ENCODE peak calls at places on chromosomes 16 and 17, in four cellular contexts. G is GM12865, T is GM13976, K is lung. N is an unnamed sample.

GRCh38 chr17:1714488-1714979 is 4.4 kb upstream of the TLCD2 start:
- DNase-seq in G (no peak), K (peak; percentile 98), T (no peak), N (peak; percentile 100)

GRCh38 chr16:67156146-67156844 is 3.4 kb downstream of the TRADD start:
- DNase-seq in K (no peak), G (no peak), T (no peak), N (peak; percentile 71)

GRCh38 chr16:87809150-87809902 is 43.5 kb upstream of the KLHDC4 start:
- DNase-seq in K (no peak), T (peak; percentile 80), G (peak; percentile 92), N (no peak)

GRCh38 chr17:38659415-38659814 is 15.3 kb downstream of the EPOP start:
- DNase-seq in K (no peak), T (no peak), G (no peak), N (no peak)

GRCh38 chr17:20098314-20098713 is 89.2 kb downstream of the SPECC1 start:
- DNase-seq in G (no peak), T (no peak), K (no peak), N (no peak)

GRCh38 chr17:43405861-43406260 is 7.1 kb downstream of the ARL4D start:
- DNase-seq in G (no peak), T (no peak), K (no peak), N (no peak)

GRCh38 chr16:87563022-87563421 is 39.3 kb upstream of the JPH3 start:
- DNase-seq in K (no peak), G (no peak), T (no peak), N (no peak)

GRCh38 chr17:73402466-73402865 is 90.7 kb upstream of the CDC42EP4 start:
- DNase-seq in T (no peak), K (no peak), G (no peak), N (no peak)

GRCh38 chr17:76407509-76407908 is 23.1 kb downstream of the SPHK1 start:
- DNase-seq in G (no peak), T (no peak), K (no peak), N (no peak)

GRCh38 chr16:13552062-13552959 is 367.6 kb upstream of the ERCC4 start:
- DNase-seq in G (peak; percentile 7), K (no peak), T (no peak), N (no peak)

GRCh38 chr17:16488572-16488997 is 3.4 kb downstream of the LRRC75A start:
- DNase-seq in K (no peak), T (no peak), G (no peak), N (no peak)

GRCh38 chr17:74361613-74362391 is at the start of gene BTBD17:
- DNase-seq in K (peak; percentile 40), G (peak; percentile 29), T (peak; percentile 78), N (no peak)

GRCh38 chr17:75625813-75626486 is 7.3 kb upstream of the SMIM5 start:
- DNase-seq in T (peak; percentile 73), K (no peak), G (peak; percentile 30), N (no peak)

GRCh38 chr16:86079185-86079885 is 180.4 kb downstream of the IRF8 start:
- DNase-seq in G (no peak), K (no peak), T (no peak), N (no peak)

GRCh38 chr16:57497121-57497520 is 10.8 kb upstream of the DOK4 start:
- DNase-seq in G (no peak), K (no peak), T (no peak), N (no peak)

GRCh38 chr17:78883090-78883532 is 19.9 kb downstream of the CEP295NL start:
- DNase-seq in K (peak; percentile 81), G (no peak), T (no peak), N (peak; percentile 96)

GRCh38 chr16:30757316-30757715 is 4.5 kb downstream of the CFAP119 start:
- DNase-seq in K (no peak), T (no peak), G (no peak), N (peak; percentile 40)

GRCh38 chr17:38578229-38578628 is 27.5 kb downstream of the SRCIN1 start:
- DNase-seq in G (no peak), T (no peak), K (no peak), N (no peak)

GRCh38 chr16:65095090-65095728 is 26.7 kb downstream of the CDH11 start:
- DNase-seq in T (no peak), K (no peak), G (no peak), N (no peak)

GRCh38 chr16:27253526-27253930 is 15.0 kb downstream of the NSMCE1 start:
- DNase-seq in G (no peak), T (no peak), K (no peak), N (no peak)

GRCh38 chr17:55174133-55174532 is 90.6 kb upstream of the HLF start:
- DNase-seq in G (no peak), T (no peak), K (no peak), N (no peak)

GRCh38 chr17:66123163-66123562 is 68.8 kb downstream of the CEP112 start:
- DNase-seq in K (no peak), G (no peak), T (no peak), N (no peak)

GRCh38 chr17:65588194-65588808 is 26.9 kb upstream of the AXIN2 start:
- DNase-seq in T (no peak), K (peak; percentile 59), G (no peak), N (no peak)

GRCh38 chr16:57620316-57621231 is 7.9 kb upstream of the ADGRG1 start:
- DNase-seq in G (no peak), T (no peak), K (peak; percentile 63), N (no peak)

GRCh38 chr17:49438439-49438861 is 23.8 kb upstream of the PHB1 start:
- DNase-seq in T (no peak), G (no peak), K (no peak), N (peak; percentile 65)

GRCh38 chr17:49435630-49436029 is 20.9 kb upstream of the PHB1 start:
- DNase-seq in G (no peak), K (no peak), T (no peak), N (no peak)

GRCh38 chr17:49437696-49438438 is 23.2 kb upstream of the PHB1 start:
- DNase-seq in G (no peak), K (no peak), T (no peak), N (peak; percentile 57)

GRCh38 chr17:49434821-49435581 is 20.3 kb upstream of the PHB1 start:
- DNase-seq in T (peak; percentile 84), G (peak; percentile 70), K (no peak), N (peak; percentile 66)

DNA sequence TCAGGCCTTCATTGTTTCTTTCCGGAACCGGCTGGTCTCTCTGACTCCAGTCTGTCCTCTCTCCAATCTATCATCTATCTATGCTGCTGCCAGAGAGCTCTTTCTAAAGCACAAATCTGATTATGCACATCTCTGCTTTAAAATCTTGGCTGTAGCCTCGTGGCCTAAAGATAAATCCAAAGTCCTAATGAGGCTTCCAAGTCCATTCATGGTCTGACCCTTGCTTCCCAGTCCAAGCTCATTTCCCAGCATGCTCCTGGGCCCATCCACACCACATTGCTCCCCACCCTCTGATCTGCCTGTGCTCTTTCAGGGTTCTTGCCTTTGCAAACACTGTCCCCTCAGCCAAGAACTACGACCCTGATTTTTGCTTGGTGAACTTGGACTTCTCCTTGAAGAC is 21.5 kb upstream of the PHB1 start:
- DNase-seq in T (no peak), K (no peak), G (no peak), N (peak; percentile 41)
- TF ChIP-seq CTCF in T (no peak), K (no peak), G (no peak), N (no peak)

DNA sequence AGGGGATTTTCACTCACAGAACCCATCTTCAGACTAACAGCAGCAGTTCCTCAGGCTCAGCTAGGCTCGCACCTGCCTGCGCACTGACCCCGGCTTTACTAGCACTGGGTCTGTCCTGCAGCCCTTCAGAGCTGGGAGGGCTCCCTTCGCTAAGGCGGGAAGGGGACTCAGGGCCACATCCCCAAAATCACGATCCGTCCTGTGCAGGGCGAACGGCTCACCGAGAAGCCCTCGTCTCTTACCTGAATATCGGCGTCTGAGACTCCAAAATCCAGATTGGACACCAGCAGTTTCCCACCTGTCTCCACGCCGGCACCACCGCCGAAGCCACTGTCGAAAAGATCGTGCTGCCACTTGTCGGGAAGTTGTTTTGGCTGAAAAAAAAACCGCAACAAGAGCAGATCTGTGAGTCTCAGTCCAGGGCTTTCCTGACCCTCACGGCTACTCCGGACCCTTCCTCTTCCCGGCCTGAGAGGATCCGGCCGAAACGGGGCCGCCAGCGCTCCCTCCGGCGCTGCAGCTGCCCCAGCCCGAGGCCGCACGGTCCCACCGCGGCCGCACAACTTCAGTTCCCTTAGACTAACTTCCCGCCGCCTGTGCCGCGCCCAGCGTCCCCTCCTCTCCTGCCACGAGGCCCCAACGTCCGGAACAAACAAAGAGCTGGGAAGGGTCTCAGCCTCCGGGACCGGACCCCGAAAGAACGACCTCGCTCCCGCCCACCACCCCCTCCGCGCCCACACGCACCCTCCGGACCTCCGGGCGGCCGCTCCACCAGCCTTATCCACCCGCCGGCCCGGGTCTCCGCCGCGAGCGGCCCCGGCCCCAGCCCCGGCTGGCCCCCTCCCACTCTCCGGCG is 711 bp downstream of the ALYREF start:
- DNase-seq in K (no peak), G (peak; percentile 47), T (no peak), N (no peak)
- TF ChIP-seq CTCF in K (no peak), G (no peak), T (no peak), N (no peak)

GRCh38 chr16:71476457-71476856 is 12.7 kb downstream of the ZNF19 start:
- DNase-seq in T (no peak), K (no peak), G (no peak), N (no peak)

GRCh38 chr16:71484006-71484893 is 4.9 kb downstream of the ZNF19 start:
- DNase-seq in K (peak; percentile 85), T (peak; percentile 84), G (peak; percentile 92), N (peak; percentile 92)

GRCh38 chr16:71482569-71482968 is 6.6 kb downstream of the ZNF19 start:
- DNase-seq in G (no peak), T (no peak), K (no peak), N (no peak)

GRCh38 chr16:71474864-71475263 is 12.8 kb upstream of the ZNF23 start:
- DNase-seq in T (no peak), G (no peak), K (no peak), N (no peak)

GRCh38 chr16:71479420-71479819 is 9.7 kb downstream of the ZNF19 start:
- DNase-seq in K (no peak), G (peak; percentile 11), T (no peak), N (no peak)
- TF ChIP-seq CTCF in K (no peak), G (peak; percentile 30), T (peak; percentile 27), N (no peak)

GRCh38 chr17:48606892-48607241 is 2.1 kb upstream of the HOXB6 start:
- DNase-seq in T (no peak), K (no peak), G (no peak), N (no peak)

GRCh38 chr17:48605409-48605864 is 651 bp upstream of the HOXB6 start:
- DNase-seq in T (no peak), K (no peak), G (no peak), N (no peak)

GRCh38 chr17:48603959-48604769 is 622 bp downstream of the HOXB6 start:
- DNase-seq in K (no peak), G (no peak), T (no peak), N (no peak)

GRCh38 chr17:48605991-48606891 is 1.5 kb upstream of the HOXB6 start:
- DNase-seq in T (no peak), G (no peak), K (no peak), N (no peak)

DNA sequence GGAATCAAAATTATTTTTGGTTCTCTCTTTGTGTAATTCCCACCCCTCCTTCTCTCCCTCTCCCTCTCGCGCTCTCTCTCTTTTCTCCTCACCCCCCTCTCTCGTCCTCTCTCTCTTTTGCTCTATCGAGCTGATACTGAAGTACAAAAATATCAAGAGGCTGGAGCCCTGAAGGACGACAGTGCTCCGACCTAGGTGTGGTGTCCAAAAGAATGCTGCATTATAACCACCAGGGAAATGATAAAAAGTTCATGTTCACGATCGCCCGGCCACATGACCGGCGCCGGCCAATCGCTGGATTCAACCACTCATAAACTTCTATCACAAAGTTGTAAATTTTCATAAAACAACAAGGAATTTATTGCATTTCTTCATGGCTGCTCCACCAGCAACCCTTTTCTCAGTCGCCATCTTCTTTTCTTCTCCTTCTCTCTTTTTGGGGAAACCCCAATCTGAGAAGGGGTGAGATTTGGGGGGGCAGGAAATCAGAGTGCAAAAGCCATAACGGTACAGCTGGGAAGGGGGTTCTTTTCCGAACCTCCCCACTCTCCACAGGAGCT is at the start of gene HOXB6:
- DNase-seq in K (no peak), T (no peak), G (no peak), N (no peak)
- TF ChIP-seq CTCF in K (no peak), T (no peak), G (no peak), N (no peak)

GRCh38 chr17:6420173-6420641 is 14.7 kb downstream of the AIPL1 start:
- DNase-seq in T (no peak), G (peak; percentile 21), K (no peak), N (no peak)
- TF ChIP-seq CTCF in T (no peak), G (peak; percentile 19), K (no peak), N (no peak)